ENCODE peak calls at places on chromosomes 2 and 18, in five cellular contexts. K is K562, P is B cell, E is cardiac muscle cell, A is A549. J is an unnamed sample.

GRCh38 chr2:213251618-213252017 is 32.6 kb upstream of the SPAG16 start:
- DNase-seq in K (peak), P (peak), E (peak), A (peak), J (no peak)

GRCh38 chr2:156511803-156512202 is 75.6 kb downstream of the GPD2 start:
- DNase-seq in K (no peak), P (no peak), E (no peak), A (no peak), J (no peak)

GRCh38 chr2:241636182-241636982 is 576 bp downstream of the THAP4 start:
- DNase-seq in K (peak), P (peak), E (peak), A (peak), J (peak)

GRCh38 chr2:10847008-10847407 is 34.4 kb upstream of the PDIA6 start:
- DNase-seq in K (no peak), P (no peak), E (no peak), A (no peak), J (no peak)

GRCh38 chr18:41639218-41639617 is 315.8 kb upstream of the PIK3C3 start:
- DNase-seq in K (no peak), P (no peak), E (no peak), A (no peak), J (no peak)

GRCh38 chr18:28494151-28494550 is 317.2 kb upstream of the CDH2 start:
- DNase-seq in K (no peak), P (no peak), E (peak), A (no peak), J (no peak)

GRCh38 chr2:116264872-116265271 is 1549.6 kb upstream of the DDX18 start:
- DNase-seq in K (no peak), P (no peak), E (no peak), A (no peak), J (no peak)

GRCh38 chr2:134139615-134140014 is 114.3 kb upstream of the MGAT5 start:
- DNase-seq in K (no peak), P (no peak), E (no peak), A (no peak), J (no peak)

GRCh38 chr2:96510931-96511595 is 5.9 kb upstream of the NEURL3 start:
- DNase-seq in K (no peak), P (no peak), E (no peak), A (no peak), J (no peak)

GRCh38 chr2:165837122-165837521 is 43.1 kb upstream of the GALNT3 start:
- DNase-seq in K (no peak), P (no peak), E (no peak), A (peak), J (no peak)

GRCh38 chr2:95664086-95664441 is 72.3 kb downstream of the TRIM43 start:
- DNase-seq in K (no peak), P (no peak), E (no peak), A (no peak), J (no peak)

GRCh38 chr2:20423847-20424246 is 23.0 kb upstream of the RHOB start:
- DNase-seq in K (no peak), P (no peak), E (no peak), A (no peak), J (no peak)

GRCh38 chr2:70850905-70851304 is 15.3 kb upstream of the CD207 start:
- DNase-seq in K (no peak), P (no peak), E (no peak), A (no peak), J (no peak)

GRCh38 chr2:226413498-226414130 is 386.0 kb downstream of the IRS1 start:
- DNase-seq in K (no peak), P (no peak), E (no peak), A (no peak), J (no peak)

GRCh38 chr2:127759931-127760330 is 51.0 kb downstream of the WDR33 start:
- DNase-seq in K (no peak), P (no peak), E (peak), A (no peak), J (no peak)

GRCh38 chr18:24659837-24660720 is 199.6 kb downstream of the HRH4 start:
- DNase-seq in K (no peak), P (peak), E (peak), A (no peak), J (no peak)

GRCh38 chr2:33620-34019 is 12.7 kb downstream of the FAM110C start:
- DNase-seq in K (no peak), P (no peak), E (no peak), A (no peak), J (no peak)

GRCh38 chr18:57789105-57789504 is 14.0 kb downstream of the ATP8B1 start:
- DNase-seq in K (no peak), P (no peak), E (peak), A (no peak), J (no peak)

GRCh38 chr2:226424971-226425370 is 374.6 kb downstream of the IRS1 start:
- DNase-seq in K (no peak), P (no peak), E (no peak), A (no peak), J (no peak)

GRCh38 chr2:47300609-47301276 is 102.2 kb upstream of the MSH2 start:
- DNase-seq in K (no peak), P (peak), E (no peak), A (no peak), J (no peak)

GRCh38 chr2:39673018-39673417 is 7.3 kb downstream of the TMEM178A start:
- DNase-seq in K (no peak), P (no peak), E (no peak), A (no peak), J (no peak)

GRCh38 chr2:27370816-27371620 is 602 bp downstream of the SNX17 start:
- DNase-seq in K (peak), P (peak), E (peak), A (peak), J (peak)

GRCh38 chr2:127174176-127174575 is 45.9 kb downstream of the CYP27C1 start:
- DNase-seq in K (peak), P (peak), E (peak), A (peak), J (peak)

GRCh38 chr18:63832470-63832869 is 55.0 kb upstream of the SERPINB2 start:
- DNase-seq in K (no peak), P (no peak), E (no peak), A (no peak), J (no peak)

GRCh38 chr2:190996338-190996946 is 17.5 kb downstream of the STAT1 start:
- DNase-seq in K (peak), P (peak), E (peak), A (peak), J (peak)

GRCh38 chr2:239648607-239649006 is 247.8 kb upstream of the HDAC4 start:
- DNase-seq in K (no peak), P (no peak), E (no peak), A (no peak), J (no peak)

GRCh38 chr2:24984912-24985311 is 13.2 kb upstream of the DNAJC27 start:
- DNase-seq in K (no peak), P (no peak), E (peak), A (no peak), J (peak)

GRCh38 chr2:75027886-75028285 is 69.4 kb downstream of the POLE4 start:
- DNase-seq in K (no peak), P (no peak), E (no peak), A (no peak), J (no peak)

GRCh38 chr18:58227361-58227930 is 183.4 kb downstream of the NEDD4L start:
- DNase-seq in K (no peak), P (no peak), E (no peak), A (no peak), J (no peak)

GRCh38 chr2:64978514-64979268 is 10.5 kb upstream of the SLC1A4 start:
- DNase-seq in K (peak), P (peak), E (peak), A (peak), J (no peak)

DNA sequence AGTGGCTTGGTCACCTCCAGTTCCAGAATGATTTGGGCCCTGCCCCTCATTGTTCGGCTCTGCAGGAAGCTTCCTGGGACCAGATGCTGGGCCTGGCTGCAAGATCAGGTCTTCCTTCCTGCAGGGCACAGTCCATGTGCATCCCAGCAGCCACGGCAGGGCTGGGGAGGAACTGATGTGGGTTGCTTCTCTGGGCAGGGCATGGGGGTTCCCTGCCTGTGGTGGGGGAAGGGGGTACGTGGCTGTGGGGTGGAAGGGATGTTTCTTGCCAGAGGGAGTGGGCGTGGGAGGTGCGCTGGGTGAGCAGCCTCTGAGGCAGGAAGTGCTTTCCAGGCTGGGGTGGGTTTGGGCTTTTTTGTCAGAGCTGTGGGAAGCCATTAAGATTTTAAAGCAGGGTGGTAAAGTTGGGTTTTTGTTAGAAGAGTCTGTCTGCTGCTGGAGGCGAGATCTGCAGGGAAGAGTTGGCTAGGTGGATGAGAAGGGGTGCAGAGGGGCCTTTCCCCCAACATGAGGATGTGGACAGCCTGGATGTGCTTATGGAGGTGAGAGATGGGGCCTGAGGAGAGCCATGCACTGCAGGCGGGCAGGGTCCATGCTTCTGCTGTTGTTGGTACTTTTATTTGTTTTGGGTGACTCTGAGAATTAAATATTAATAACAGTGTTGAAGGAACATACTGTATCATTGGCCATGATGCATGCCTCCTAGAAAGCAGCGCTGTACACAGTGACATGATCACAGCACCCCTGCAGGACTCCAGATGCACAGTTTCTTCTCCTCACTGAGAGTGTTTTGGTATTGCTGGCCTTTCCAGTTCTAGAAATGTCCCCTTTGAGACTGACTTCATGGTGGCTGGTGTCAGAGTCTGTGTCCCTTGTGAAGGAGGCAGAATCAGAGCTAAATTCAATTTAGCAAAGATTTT is 45.3 kb downstream of the DGKD start:
- DNase-seq in K (no peak), P (no peak), E (no peak), A (no peak), J (no peak)
- TF ChIP-seq CTCF in K (no peak), P (no peak), E (no peak), A (no peak), J (no peak)

DNA sequence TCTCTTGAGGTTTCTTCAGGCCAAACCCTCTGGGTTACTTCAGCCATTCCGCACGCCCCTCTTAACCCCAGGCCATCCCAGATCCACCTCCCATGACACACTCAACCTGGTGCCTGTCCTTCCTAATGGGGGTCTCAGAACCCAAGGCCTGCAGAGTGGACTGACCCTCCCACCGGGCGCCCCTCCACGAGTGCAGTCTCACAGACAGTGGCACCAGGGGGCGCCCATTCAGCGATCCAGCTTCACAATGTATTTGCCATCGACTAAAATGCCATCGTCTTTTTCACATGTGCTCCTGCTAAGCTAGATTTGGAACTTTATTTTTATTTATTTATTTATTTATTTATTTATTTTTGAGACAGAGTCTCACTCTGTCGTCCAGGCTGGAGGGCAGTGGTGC is 38.5 kb downstream of the INPP5D start:
- DNase-seq in K (no peak), P (no peak), E (peak), A (no peak), J (peak)
- TF ChIP-seq CTCF in K (no peak), P (no peak), E (peak), A (peak), J (no peak)

GRCh38 chr2:119753041-119753929 is 6.4 kb upstream of the PTPN4 start:
- DNase-seq in K (peak), P (peak), E (peak), A (peak), J (peak)
- TF ChIP-seq CTCF in K (peak), P (peak), E (peak), A (peak), J (no peak)

GRCh38 chr2:210663574-210663973 is 107.2 kb downstream of the CPS1 start:
- DNase-seq in K (no peak), P (no peak), E (peak), A (peak), J (peak)
- TF ChIP-seq CTCF in K (no peak), P (no peak), E (no peak), A (no peak), J (peak)

DNA sequence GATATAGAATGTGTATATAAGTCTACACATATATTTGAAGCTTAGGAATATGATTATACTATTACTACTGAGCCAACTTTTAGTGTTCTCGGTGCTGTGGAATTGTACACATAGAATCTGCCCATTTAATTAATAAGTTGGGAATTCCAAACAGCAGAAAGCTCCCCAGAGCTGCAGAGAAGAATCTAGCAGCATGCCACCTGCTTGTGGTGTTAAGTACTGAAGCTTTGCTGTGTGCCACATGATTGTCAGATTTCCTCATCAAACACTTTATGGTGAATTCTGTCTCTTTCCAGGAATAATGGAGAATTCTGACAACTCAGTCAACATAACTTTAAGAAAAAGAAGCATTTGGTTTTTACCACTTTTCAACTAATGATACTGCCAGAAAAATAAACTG is 117.8 kb downstream of the WDSUB1 start:
- DNase-seq in K (no peak), P (no peak), E (peak), A (peak), J (no peak)
- TF ChIP-seq CTCF in K (no peak), P (no peak), E (peak), A (no peak), J (no peak)

DNA sequence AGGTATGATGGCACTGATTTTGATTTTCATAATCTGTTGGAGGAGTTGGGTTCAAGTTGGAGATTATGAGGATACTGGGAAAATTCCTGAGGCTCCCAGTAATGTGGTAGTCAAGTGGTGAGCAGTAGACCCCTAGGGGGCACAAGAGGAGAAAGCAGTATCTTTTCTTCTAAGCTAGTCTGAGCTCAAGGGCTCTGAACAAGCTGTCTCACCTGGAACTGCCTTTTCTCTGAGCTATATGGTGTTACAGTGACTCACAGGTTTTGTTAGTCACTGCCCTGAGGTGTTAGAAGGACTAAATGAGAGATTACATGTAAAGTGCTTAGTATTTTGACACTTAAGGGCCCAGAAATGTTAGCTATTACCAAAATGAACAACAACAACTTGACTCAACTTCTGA is 42.2 kb downstream of the CD302 start:
- DNase-seq in K (peak), P (no peak), E (peak), A (peak), J (no peak)
- TF ChIP-seq CTCF in K (peak), P (no peak), E (peak), A (peak), J (peak)

GRCh38 chr18:2827076-2827475 is 19.7 kb upstream of the EMILIN2 start:
- DNase-seq in K (no peak), P (no peak), E (peak), A (no peak), J (no peak)
- TF ChIP-seq CTCF in K (no peak), P (no peak), E (no peak), A (no peak), J (no peak)

GRCh38 chr2:237673130-237673921 is 45.9 kb downstream of the LRRFIP1 start:
- DNase-seq in K (peak), P (peak), E (peak), A (peak), J (peak)
- TF ChIP-seq CTCF in K (peak), P (peak), E (peak), A (peak), J (peak)

J was measured in endothelial cell.